ENCODE peak calls at places on chromosome 4, in nine cellular contexts. L is AG04450, V is fibroblast of mammary gland, W is cardiac muscle cell, O is BJ, J is MCF 10A, X is natural killer cell, P is RWPE1, Q is endothelial cell. C is an unnamed sample.

GRCh38 chr4:107392951-107393350 is 327.1 kb downstream of the PAPSS1 start:
- DNase-seq in L (no peak), V (peak), W (no peak), O (no peak), J (no peak), X (no peak), P (no peak), Q (no peak), C (peak)

GRCh38 chr4:168979338-168979737 is 30.7 kb downstream of the CBR4 start:
- DNase-seq in L (no peak), V (no peak), W (no peak), O (no peak), J (no peak), X (no peak), P (no peak), Q (no peak), C (no peak)

GRCh38 chr4:143700060-143700419 is 435 bp downstream of the FREM3 start:
- DNase-seq in L (no peak), V (peak), W (peak), O (no peak), J (no peak), X (no peak), P (no peak), Q (peak), C (no peak)

GRCh38 chr4:81688085-81688484 is 216.4 kb upstream of the RASGEF1B start:
- DNase-seq in L (no peak), V (peak), W (no peak), O (no peak), J (peak), X (no peak), P (peak), Q (no peak), C (peak)

GRCh38 chr4:161815841-161816240 is 348.0 kb downstream of the FSTL5 start:
- DNase-seq in L (no peak), V (no peak), W (no peak), O (no peak), J (no peak), X (no peak), P (no peak), Q (no peak), C (no peak)

GRCh38 chr4:2354127-2354526 is 64.3 kb downstream of the ZFYVE28 start:
- DNase-seq in L (no peak), V (peak), W (no peak), O (no peak), J (peak), X (no peak), P (no peak), Q (no peak), C (peak)

GRCh38 chr4:173367285-173367684 is 3.5 kb upstream of the SAP30 start:
- DNase-seq in L (no peak), V (peak), W (no peak), O (no peak), J (peak), X (no peak), P (no peak), Q (no peak), C (peak)

GRCh38 chr4:25813705-25814104 is 49.1 kb downstream of the SEL1L3 start:
- DNase-seq in L (peak), V (peak), W (no peak), O (no peak), J (peak), X (no peak), P (no peak), Q (no peak), C (no peak)

GRCh38 chr4:2712261-2712842 is 43.8 kb downstream of the TNIP2 start:
- DNase-seq in L (no peak), V (peak), W (peak), O (no peak), J (no peak), X (no peak), P (no peak), Q (peak), C (no peak)

GRCh38 chr4:149050840-149051239 is 608.6 kb upstream of the NR3C2 start:
- DNase-seq in L (no peak), V (no peak), W (no peak), O (no peak), J (no peak), X (no peak), P (no peak), Q (no peak), C (no peak)

GRCh38 chr4:70994069-70994366 is 569 bp downstream of the DCK start:
- DNase-seq in L (no peak), V (peak), W (no peak), O (no peak), J (no peak), X (no peak), P (peak), Q (no peak), C (no peak)

DNA sequence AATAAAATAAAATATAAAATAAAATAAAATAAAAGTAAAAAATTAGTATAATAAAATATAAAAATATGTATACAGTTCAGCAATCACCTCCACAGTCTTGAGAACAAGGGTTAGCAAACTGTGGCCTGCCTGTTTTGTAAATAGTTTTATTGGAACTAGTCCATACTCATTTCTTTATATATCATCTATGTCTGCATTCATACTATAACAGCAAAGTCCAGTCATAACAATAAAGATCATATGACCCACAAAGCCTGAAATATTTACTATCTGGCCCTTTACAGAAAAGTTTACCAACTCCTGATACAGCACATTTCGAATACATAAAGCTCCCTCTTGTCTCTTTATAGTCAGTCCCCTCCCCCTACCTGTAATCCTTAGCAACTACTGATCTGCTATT is 111.9 kb downstream of the SLC10A6 start:
- DNase-seq in L (no peak), V (no peak), W (no peak), O (no peak), J (no peak), X (no peak), P (no peak), Q (no peak), C (no peak)
- TF ChIP-seq CTCF in L (no peak), V (no peak), W (no peak), O (no peak), J (no peak), X (no peak), P (no peak), Q (no peak), C (no peak)

DNA sequence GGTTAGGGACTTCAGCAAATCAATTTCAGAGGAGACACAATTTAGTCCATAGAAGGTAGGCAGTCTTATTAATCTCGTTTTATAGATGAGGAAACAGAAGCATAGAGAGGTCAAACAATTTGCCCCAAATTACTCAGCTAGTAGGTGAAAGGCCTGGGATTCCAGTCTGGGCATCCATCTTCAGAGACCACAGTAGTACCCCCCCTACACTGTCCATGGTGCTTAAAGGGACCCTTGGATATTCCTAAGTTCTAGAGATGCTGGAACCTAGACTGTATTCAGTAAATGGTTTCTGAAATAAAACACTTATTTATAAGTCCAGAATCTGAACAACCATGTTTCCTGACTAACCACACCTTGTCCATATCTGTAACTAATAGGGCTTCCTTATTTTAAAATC is 174.8 kb downstream of the CEP135 start:
- DNase-seq in L (no peak), V (no peak), W (no peak), O (no peak), J (no peak), X (no peak), P (no peak), Q (no peak), C (no peak)
- TF ChIP-seq CTCF in L (no peak), V (no peak), W (no peak), O (no peak), J (no peak), X (no peak), P (no peak), Q (no peak), C (no peak)

GRCh38 chr4:4837921-4838601 is 21.4 kb upstream of the MSX1 start:
- DNase-seq in L (no peak), V (peak), W (no peak), O (no peak), J (no peak), X (no peak), P (no peak), Q (no peak), C (no peak)

GRCh38 chr4:4838602-4839470 is 20.6 kb upstream of the MSX1 start:
- DNase-seq in L (no peak), V (no peak), W (no peak), O (no peak), J (peak), X (no peak), P (no peak), Q (no peak), C (no peak)

GRCh38 chr4:4837316-4837715 is 22.1 kb upstream of the MSX1 start:
- DNase-seq in L (no peak), V (peak), W (no peak), O (no peak), J (peak), X (no peak), P (no peak), Q (no peak), C (peak)

GRCh38 chr4:4839471-4839810 is 20.0 kb upstream of the MSX1 start:
- DNase-seq in L (no peak), V (no peak), W (no peak), O (no peak), J (no peak), X (no peak), P (no peak), Q (no peak), C (no peak)

DNA sequence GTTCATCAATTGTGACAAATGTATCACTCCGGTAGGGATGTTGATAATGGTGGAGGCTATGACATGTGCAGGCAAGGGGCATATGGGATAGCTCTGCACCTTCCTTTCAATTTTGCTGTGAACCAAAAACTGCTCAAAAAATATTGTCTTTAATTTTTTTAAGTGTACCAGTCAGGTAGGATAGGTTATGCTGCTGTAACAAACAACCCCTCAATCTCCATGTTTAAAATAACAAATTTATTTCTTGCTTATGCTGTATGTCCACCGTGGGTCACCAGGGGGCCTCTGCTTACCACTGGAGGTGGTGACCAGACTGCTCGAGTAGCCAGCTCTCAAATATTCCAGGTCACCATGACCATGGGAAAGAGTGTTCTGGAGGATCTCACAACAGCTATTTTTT is 23.4 kb upstream of the MSX1 start:
- DNase-seq in L (no peak), V (peak), W (no peak), O (no peak), J (no peak), X (no peak), P (no peak), Q (no peak), C (no peak)
- TF ChIP-seq CTCF in L (no peak), V (peak), W (no peak), O (no peak), J (no peak), X (no peak), P (no peak), Q (no peak), C (no peak)

GRCh38 chr4:68180858-68181531 is 51.3 kb upstream of the TMPRSS11F start:
- DNase-seq in L (no peak), V (peak), W (no peak), O (no peak), J (peak), X (no peak), P (peak), Q (no peak), C (no peak)

GRCh38 chr4:68176904-68177303 is 47.2 kb upstream of the TMPRSS11F start:
- DNase-seq in L (no peak), V (no peak), W (no peak), O (no peak), J (no peak), X (no peak), P (no peak), Q (no peak), C (no peak)

GRCh38 chr4:68176500-68176899 is 46.8 kb upstream of the TMPRSS11F start:
- DNase-seq in L (no peak), V (no peak), W (no peak), O (no peak), J (peak), X (no peak), P (no peak), Q (no peak), C (no peak)

GRCh38 chr4:68175562-68176155 is 46.0 kb upstream of the TMPRSS11F start:
- DNase-seq in L (peak), V (peak), W (peak), O (peak), J (peak), X (no peak), P (peak), Q (peak), C (peak)
- TF ChIP-seq CTCF in L (peak), V (peak), W (peak), O (peak), J (peak), X (peak), P (peak), Q (peak), C (peak)